ENCODE peak calls at places on chromosome 9, in four cellular contexts. T is ovary, I is heart left ventricle, W is body of pancreas. F is an unnamed sample.

GRCh38 chr9:120445974-120446373 is 134.0 kb downstream of the CDK5RAP2 start:
- DNase-seq in T (no peak), I (no peak), W (no peak), F (peak; percentile 47)

GRCh38 chr9:21709464-21710058 is 92.9 kb upstream of the MTAP start:
- DNase-seq in T (no peak), I (no peak), W (peak; percentile 67), F (no peak)

GRCh38 chr9:5886114-5886939 is 4.4 kb upstream of the MLANA start:
- DNase-seq in T (peak; percentile 62), I (peak; percentile 50), W (peak; percentile 77), F (peak; percentile 89)

GRCh38 chr9:126160067-126160853 is 166.4 kb upstream of the MVB12B start:
- DNase-seq in T (no peak), I (no peak), W (no peak), F (no peak)

GRCh38 chr9:95024097-95024671 is 293.3 kb downstream of the FANCC start:
- DNase-seq in T (no peak), I (peak; percentile 54), W (peak; percentile 83), F (no peak)

GRCh38 chr9:80552931-80553330 is 981.2 kb downstream of the TLE4 start:
- DNase-seq in T (no peak), I (no peak), W (peak; percentile 10), F (peak; percentile 5)

GRCh38 chr9:100408541-100409175 is 18.3 kb upstream of the MSANTD3 start:
- DNase-seq in T (no peak), I (no peak), W (no peak), F (peak; percentile 68)

GRCh38 chr9:129884220-129885017 is 49.2 kb downstream of the USP20 start:
- DNase-seq in T (peak; percentile 83), I (peak; percentile 88), W (peak; percentile 94), F (peak; percentile 96)

GRCh38 chr9:132631280-132631679 is 38.5 kb downstream of the DDX31 start:
- DNase-seq in T (no peak), I (no peak), W (no peak), F (no peak)
- TF ChIP-seq CTCF in T (no peak), I (no peak), W (no peak), F (no peak)

GRCh38 chr9:116355153-116355827 is 201.7 kb downstream of the PAPPA start:
- DNase-seq in T (peak; percentile 59), I (peak; percentile 35), W (peak; percentile 37), F (peak; percentile 13)
- TF ChIP-seq POLR2A in T (no peak), I (no peak), W (no peak), F (no peak)

DNA sequence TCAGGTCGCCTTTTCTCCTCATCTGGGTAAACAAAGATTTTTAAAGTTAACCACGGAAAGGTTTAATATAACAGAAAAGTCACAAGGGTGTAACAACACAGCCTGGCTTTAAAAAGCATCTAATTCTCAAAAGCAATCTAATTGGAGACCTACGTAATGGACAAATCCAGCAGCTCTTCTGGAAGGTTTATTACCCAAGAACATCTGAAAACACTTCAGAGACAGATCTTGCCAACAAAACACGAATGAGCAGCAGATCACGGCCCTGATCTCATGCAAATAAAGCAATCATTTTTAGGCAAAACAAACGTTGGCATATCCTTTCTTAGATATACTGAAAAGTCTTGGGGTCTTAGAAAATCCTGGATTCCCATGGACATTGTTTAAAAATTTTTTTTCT is 11.5 kb downstream of the ANKS6 start:
- DNase-seq in T (no peak), I (no peak), W (no peak), F (no peak)
- TF ChIP-seq CTCF in T (no peak), I (no peak), W (no peak), F (no peak)

GRCh38 chr9:133030317-133031129 is at the start of gene GTF3C5:
- DNase-seq in T (peak; percentile 87), I (peak; percentile 95), W (peak; percentile 97), F (peak; percentile 98)
- TF ChIP-seq POLR2A in T (peak; percentile 32), I (no peak), W (peak; percentile 19), F (peak; percentile 78)

GRCh38 chr9:131478421-131478868 is 24.3 kb upstream of the POMT1 start:
- DNase-seq in T (peak; percentile 40), I (no peak), W (peak; percentile 42), F (peak; percentile 40)
- TF ChIP-seq CTCF in T (peak; percentile 32), I (peak; percentile 55), W (peak; percentile 53), F (peak; percentile 31)

GRCh38 chr9:8364021-8364782 is 564.6 kb upstream of the DMAC1 start:
- DNase-seq in T (no peak), I (no peak), W (no peak), F (no peak)
- TF ChIP-seq POLR2A in T (no peak), I (no peak), W (no peak), F (no peak)

GRCh38 chr9:91840882-91841281 is 109.1 kb downstream of the ROR2 start:
- DNase-seq in T (no peak), I (no peak), W (no peak), F (no peak)

GRCh38 chr9:91839926-91840464 is 110.0 kb downstream of the ROR2 start:
- DNase-seq in T (no peak), I (no peak), W (no peak), F (no peak)

GRCh38 chr9:91842358-91842757 is 107.7 kb downstream of the ROR2 start:
- DNase-seq in T (no peak), I (no peak), W (no peak), F (no peak)

GRCh38 chr9:91841591-91841990 is 108.4 kb downstream of the ROR2 start:
- DNase-seq in T (no peak), I (no peak), W (no peak), F (no peak)

DNA sequence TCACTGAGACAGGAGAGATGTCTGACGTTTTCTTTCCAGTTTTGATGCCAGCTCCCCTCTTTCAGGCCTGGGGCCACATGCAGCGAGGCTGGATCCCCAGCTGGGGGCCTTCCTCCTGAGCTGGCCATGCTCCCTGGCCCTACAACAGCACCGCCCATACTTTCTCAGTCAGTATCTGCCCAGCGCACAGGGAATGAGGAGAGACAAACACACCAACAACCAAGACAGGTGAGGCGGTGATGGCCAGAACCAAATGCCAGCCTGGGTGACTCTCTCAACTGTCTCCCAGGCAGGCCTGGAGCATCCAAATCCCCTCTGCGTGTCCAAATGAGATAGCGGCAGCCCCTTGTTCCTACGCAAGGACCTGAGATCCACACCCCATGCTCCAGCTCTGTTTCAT is 109.6 kb downstream of the ROR2 start:
- DNase-seq in T (no peak), I (no peak), W (no peak), F (no peak)
- TF ChIP-seq CTCF in T (no peak), I (no peak), W (no peak), F (no peak)